ENCODE peak calls at places on chromosomes 16 and 17, in eight cellular contexts. One of them, this sample, is unnamed.

GRCh38 chr17:42833771-42834422 is 700 bp downstream of the PSME3 start:
- DNase-seq in GM23248: peak
- DNase-seq in activated CD4-positive, alpha-beta T cell treated with anti-CD3 and anti-CD28 coated beads, Interleukin-2, amount 10 ng/mL, durations not matched to agents 24 days and 14 days: no peak
- DNase-seq in PC-9: no peak
- DNase-seq in activated CD8-positive, alpha-beta memory T cell treated with anti-CD3 and anti-CD28 coated beads, Interleukin-2, amount 50 U/mL, for 48 hours: peak
- DNase-seq in LoVo: no peak
- DNase-seq in T-helper 9 cell: no peak
- DNase-seq in glomerular endothelial cell: no peak
- DNase-seq in this sample: no peak

GRCh38 chr17:50110591-50111349 is 15.6 kb downstream of the PDK2 start:
- DNase-seq in GM23248: no peak
- DNase-seq in LoVo: no peak
- DNase-seq in glomerular endothelial cell: no peak
- DNase-seq in activated CD8-positive, alpha-beta memory T cell treated with anti-CD3 and anti-CD28 coated beads, Interleukin-2, amount 50 U/mL, for 48 hours: no peak
- DNase-seq in PC-9: no peak
- DNase-seq in activated CD4-positive, alpha-beta T cell treated with anti-CD3 and anti-CD28 coated beads, Interleukin-2, amount 10 ng/mL, durations not matched to agents 24 days and 14 days: no peak
- DNase-seq in T-helper 9 cell: no peak
- DNase-seq in this sample: no peak

GRCh38 chr16:5678371-5678770 is 580.8 kb upstream of the EEF2KMT start:
- DNase-seq in T-helper 9 cell: no peak
- DNase-seq in GM23248: no peak
- DNase-seq in PC-9: no peak
- DNase-seq in LoVo: no peak
- DNase-seq in activated CD8-positive, alpha-beta memory T cell treated with anti-CD3 and anti-CD28 coated beads, Interleukin-2, amount 50 U/mL, for 48 hours: no peak
- DNase-seq in activated CD4-positive, alpha-beta T cell treated with anti-CD3 and anti-CD28 coated beads, Interleukin-2, amount 10 ng/mL, durations not matched to agents 24 days and 14 days: no peak
- DNase-seq in glomerular endothelial cell: no peak
- DNase-seq in this sample: no peak

GRCh38 chr17:32755045-32755805 is 121.7 kb downstream of the MYO1D start:
- DNase-seq in activated CD4-positive, alpha-beta T cell treated with anti-CD3 and anti-CD28 coated beads, Interleukin-2, amount 10 ng/mL, durations not matched to agents 24 days and 14 days: no peak
- DNase-seq in LoVo: peak
- DNase-seq in PC-9: no peak
- DNase-seq in glomerular endothelial cell: peak
- DNase-seq in GM23248: peak
- DNase-seq in T-helper 9 cell: no peak
- DNase-seq in activated CD8-positive, alpha-beta memory T cell treated with anti-CD3 and anti-CD28 coated beads, Interleukin-2, amount 50 U/mL, for 48 hours: no peak
- DNase-seq in this sample: peak

GRCh38 chr17:46979023-46979870 is at the start of gene RPRML:
- DNase-seq in glomerular endothelial cell: no peak
- DNase-seq in activated CD8-positive, alpha-beta memory T cell treated with anti-CD3 and anti-CD28 coated beads, Interleukin-2, amount 50 U/mL, for 48 hours: peak
- DNase-seq in activated CD4-positive, alpha-beta T cell treated with anti-CD3 and anti-CD28 coated beads, Interleukin-2, amount 10 ng/mL, durations not matched to agents 24 days and 14 days: peak
- DNase-seq in GM23248: peak
- DNase-seq in LoVo: peak
- DNase-seq in PC-9: peak
- DNase-seq in T-helper 9 cell: peak
- DNase-seq in this sample: no peak

GRCh38 chr17:80832266-80832676 is 159.4 kb upstream of the CHMP6 start:
- DNase-seq in activated CD4-positive, alpha-beta T cell treated with anti-CD3 and anti-CD28 coated beads, Interleukin-2, amount 10 ng/mL, durations not matched to agents 24 days and 14 days: no peak
- DNase-seq in LoVo: no peak
- DNase-seq in GM23248: peak
- DNase-seq in activated CD8-positive, alpha-beta memory T cell treated with anti-CD3 and anti-CD28 coated beads, Interleukin-2, amount 50 U/mL, for 48 hours: no peak
- DNase-seq in PC-9: no peak
- DNase-seq in glomerular endothelial cell: no peak
- DNase-seq in T-helper 9 cell: no peak
- DNase-seq in this sample: no peak

GRCh38 chr17:56290486-56291118 is 137.3 kb downstream of the ANKFN1 start:
- DNase-seq in LoVo: no peak
- DNase-seq in glomerular endothelial cell: no peak
- DNase-seq in GM23248: peak
- DNase-seq in activated CD4-positive, alpha-beta T cell treated with anti-CD3 and anti-CD28 coated beads, Interleukin-2, amount 10 ng/mL, durations not matched to agents 24 days and 14 days: no peak
- DNase-seq in PC-9: no peak
- DNase-seq in activated CD8-positive, alpha-beta memory T cell treated with anti-CD3 and anti-CD28 coated beads, Interleukin-2, amount 50 U/mL, for 48 hours: no peak
- DNase-seq in T-helper 9 cell: no peak
- DNase-seq in this sample: no peak

GRCh38 chr17:67211742-67212141 is 33.3 kb downstream of the HELZ start:
- DNase-seq in LoVo: no peak
- DNase-seq in T-helper 9 cell: no peak
- DNase-seq in activated CD4-positive, alpha-beta T cell treated with anti-CD3 and anti-CD28 coated beads, Interleukin-2, amount 10 ng/mL, durations not matched to agents 24 days and 14 days: no peak
- DNase-seq in activated CD8-positive, alpha-beta memory T cell treated with anti-CD3 and anti-CD28 coated beads, Interleukin-2, amount 50 U/mL, for 48 hours: no peak
- DNase-seq in PC-9: no peak
- DNase-seq in GM23248: peak
- DNase-seq in glomerular endothelial cell: no peak
- DNase-seq in this sample: no peak

GRCh38 chr16:84879569-84880487 is 60.0 kb downstream of the CRISPLD2 start:
- DNase-seq in GM23248: no peak
- DNase-seq in activated CD8-positive, alpha-beta memory T cell treated with anti-CD3 and anti-CD28 coated beads, Interleukin-2, amount 50 U/mL, for 48 hours: no peak
- DNase-seq in activated CD4-positive, alpha-beta T cell treated with anti-CD3 and anti-CD28 coated beads, Interleukin-2, amount 10 ng/mL, durations not matched to agents 24 days and 14 days: no peak
- DNase-seq in T-helper 9 cell: no peak
- DNase-seq in LoVo: peak
- DNase-seq in glomerular endothelial cell: no peak
- DNase-seq in PC-9: peak
- DNase-seq in this sample: no peak

GRCh38 chr16:67204076-67204475 is 5.1 kb downstream of the ELMO3 start:
- DNase-seq in T-helper 9 cell: no peak
- DNase-seq in GM23248: no peak
- DNase-seq in LoVo: no peak
- DNase-seq in activated CD8-positive, alpha-beta memory T cell treated with anti-CD3 and anti-CD28 coated beads, Interleukin-2, amount 50 U/mL, for 48 hours: no peak
- DNase-seq in PC-9: no peak
- DNase-seq in activated CD4-positive, alpha-beta T cell treated with anti-CD3 and anti-CD28 coated beads, Interleukin-2, amount 10 ng/mL, durations not matched to agents 24 days and 14 days: no peak
- DNase-seq in glomerular endothelial cell: no peak
- DNase-seq in this sample: no peak

GRCh38 chr17:64373722-64374121 is 16.9 kb downstream of the PECAM1 start:
- DNase-seq in LoVo: no peak
- DNase-seq in T-helper 9 cell: no peak
- DNase-seq in PC-9: no peak
- DNase-seq in GM23248: no peak
- DNase-seq in activated CD8-positive, alpha-beta memory T cell treated with anti-CD3 and anti-CD28 coated beads, Interleukin-2, amount 50 U/mL, for 48 hours: peak
- DNase-seq in activated CD4-positive, alpha-beta T cell treated with anti-CD3 and anti-CD28 coated beads, Interleukin-2, amount 10 ng/mL, durations not matched to agents 24 days and 14 days: no peak
- DNase-seq in glomerular endothelial cell: no peak
- DNase-seq in this sample: no peak

GRCh38 chr17:49616546-49617205 is 41.0 kb downstream of the NXPH3 start:
- DNase-seq in PC-9: no peak
- DNase-seq in glomerular endothelial cell: no peak
- DNase-seq in T-helper 9 cell: no peak
- DNase-seq in GM23248: peak
- DNase-seq in activated CD4-positive, alpha-beta T cell treated with anti-CD3 and anti-CD28 coated beads, Interleukin-2, amount 10 ng/mL, durations not matched to agents 24 days and 14 days: no peak
- DNase-seq in LoVo: no peak
- DNase-seq in activated CD8-positive, alpha-beta memory T cell treated with anti-CD3 and anti-CD28 coated beads, Interleukin-2, amount 50 U/mL, for 48 hours: no peak
- DNase-seq in this sample: no peak